ENCODE peak calls at places on chromosomes 6 and 20, in four cellular contexts. A, H, Z and I are unnamed samples.

GRCh38 chr6:16345449-16346330 is 107.3 kb downstream of the GMPR start:
- DNase-seq in Z (peak), A (no peak), H (no peak), I (peak)

GRCh38 chr20:18225652-18226051 is 62.7 kb upstream of the ZNF133 start:
- DNase-seq in A (no peak), Z (no peak), H (no peak), I (no peak)

GRCh38 chr6:126698732-126699240 is 358.9 kb downstream of the CENPW start:
- DNase-seq in Z (no peak), H (no peak), A (no peak), I (peak)

GRCh38 chr6:19690676-19691075 is 146.5 kb upstream of the ID4 start:
- DNase-seq in H (no peak), A (no peak), Z (no peak), I (peak)

GRCh38 chr6:24981385-24981758 is 45.6 kb upstream of the RIPOR2 start:
- DNase-seq in A (peak), Z (peak), H (peak), I (peak)

GRCh38 chr20:24863356-24863755 is 85.7 kb upstream of the CST7 start:
- DNase-seq in A (no peak), Z (peak), H (no peak), I (no peak)

GRCh38 chr20:62361799-62362589 is 5.1 kb downstream of the LAMA5 start:
- DNase-seq in A (peak), H (peak), Z (no peak), I (peak)

GRCh38 chr6:56478202-56478601 is 164.5 kb downstream of the DST start:
- DNase-seq in H (no peak), A (no peak), Z (no peak), I (no peak)

GRCh38 chr20:40705413-40705812 is 16.4 kb upstream of the MAFB start:
- DNase-seq in A (no peak), H (no peak), Z (no peak), I (no peak)

GRCh38 chr6:38996676-38997075 is 51.9 kb upstream of the GLP1R start:
- DNase-seq in H (no peak), Z (no peak), A (no peak), I (no peak)

GRCh38 chr6:146803601-146804000 is 204.8 kb downstream of the ADGB start:
- DNase-seq in A (no peak), H (no peak), Z (no peak), I (no peak)

GRCh38 chr20:61776491-61776890 is 289.2 kb downstream of the TAF4 start:
- DNase-seq in Z (no peak), A (no peak), H (no peak), I (no peak)

GRCh38 chr6:29975561-29975907 is 33.2 kb downstream of the HLA-A start:
- DNase-seq in Z (no peak), H (no peak), A (no peak), I (no peak)

GRCh38 chr20:61191096-61191495 is 61.0 kb upstream of the CDH4 start:
- DNase-seq in H (peak), A (no peak), Z (no peak), I (no peak)

GRCh38 chr20:8953300-8953699 is 115.6 kb upstream of the PLCB4 start:
- DNase-seq in Z (no peak), A (no peak), H (peak), I (peak)

GRCh38 chr20:8946036-8946926 is 122.6 kb upstream of the PLCB4 start:
- DNase-seq in Z (no peak), H (no peak), A (no peak), I (no peak)

DNA sequence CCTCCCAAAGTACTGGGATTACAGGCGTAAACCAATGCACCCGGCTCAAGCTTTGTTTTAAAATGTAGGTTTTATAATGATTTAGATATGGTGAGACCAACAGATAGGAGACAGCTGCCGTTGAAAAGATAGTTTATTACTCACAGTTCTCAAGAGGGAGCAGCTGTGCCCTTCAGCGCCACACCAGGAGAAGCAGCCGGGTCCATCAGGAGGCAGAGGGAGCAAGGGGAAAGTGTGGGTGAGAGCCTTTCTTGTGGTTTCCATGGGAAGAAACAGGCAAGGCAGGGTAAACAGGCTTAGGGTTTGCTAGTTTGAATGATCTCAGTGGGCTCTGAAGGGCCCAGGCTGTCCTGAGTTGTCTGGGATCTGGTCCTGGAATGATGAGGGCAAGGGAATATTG is 117.8 kb upstream of the PLCB4 start:
- DNase-seq in Z (no peak), A (no peak), H (no peak), I (no peak)
- H4K5ac ChIP-seq in Z (no peak), A (no peak), H (no peak), I (no peak)

GRCh38 chr6:5930968-5931367 is 75.8 kb downstream of the NRN1 start:
- DNase-seq in Z (no peak), A (no peak), H (no peak), I (no peak)
- H3K18ac ChIP-seq in Z (no peak), A (no peak), H (no peak), I (no peak)

DNA sequence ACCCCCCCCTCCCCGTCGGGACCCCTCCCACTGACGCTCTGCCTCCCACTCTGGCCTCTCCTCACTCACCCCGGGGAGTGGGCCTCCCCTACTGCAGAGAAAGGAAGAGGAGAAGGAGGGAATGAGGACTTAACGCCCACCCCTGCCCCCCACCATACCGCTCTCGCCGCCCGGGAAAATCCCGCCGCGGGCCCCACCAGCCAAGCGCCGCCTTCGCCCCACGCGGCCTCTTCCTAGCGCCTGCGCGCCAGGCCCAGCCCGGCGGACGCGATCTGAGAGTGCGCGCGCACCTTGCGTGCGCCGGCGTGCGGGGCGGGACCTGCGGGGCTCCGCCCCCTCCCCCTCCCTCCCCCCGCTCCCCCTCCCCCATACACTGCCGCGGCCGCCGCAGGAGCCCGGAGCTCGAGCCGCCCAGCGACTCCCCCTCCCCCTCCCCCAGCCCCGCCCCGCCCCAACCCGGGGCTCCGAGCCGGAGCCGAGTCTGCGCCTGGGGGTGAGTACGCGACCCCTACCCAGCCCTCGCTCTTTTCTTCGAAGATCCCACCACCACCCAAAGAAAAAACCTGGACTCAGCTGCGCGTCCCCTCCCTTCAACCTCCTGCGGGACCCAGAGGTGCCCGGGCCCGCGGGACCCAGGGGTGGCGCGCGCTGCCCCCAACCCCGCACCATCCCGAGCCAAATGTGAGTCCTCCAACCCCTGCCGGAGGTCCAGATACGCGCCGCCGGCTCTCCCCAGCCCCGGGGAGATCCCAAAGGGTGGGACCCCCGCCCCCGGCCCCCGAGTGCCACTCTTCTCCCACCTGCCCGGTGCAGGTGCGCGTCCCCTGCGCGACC is at the start of the genes MRPL14 and TMEM63B:
- DNase-seq in Z (peak), A (peak), H (peak), I (peak)
- H4K5ac ChIP-seq in Z (peak), A (peak), H (no peak), I (no peak)

GRCh38 chr6:26240157-26240980 is 124.6 kb upstream of the BTN3A2 start:
- DNase-seq in H (peak), A (peak), Z (peak), I (peak)
- H3K18ac ChIP-seq in H (peak), A (peak), Z (peak), I (peak)

DNA sequence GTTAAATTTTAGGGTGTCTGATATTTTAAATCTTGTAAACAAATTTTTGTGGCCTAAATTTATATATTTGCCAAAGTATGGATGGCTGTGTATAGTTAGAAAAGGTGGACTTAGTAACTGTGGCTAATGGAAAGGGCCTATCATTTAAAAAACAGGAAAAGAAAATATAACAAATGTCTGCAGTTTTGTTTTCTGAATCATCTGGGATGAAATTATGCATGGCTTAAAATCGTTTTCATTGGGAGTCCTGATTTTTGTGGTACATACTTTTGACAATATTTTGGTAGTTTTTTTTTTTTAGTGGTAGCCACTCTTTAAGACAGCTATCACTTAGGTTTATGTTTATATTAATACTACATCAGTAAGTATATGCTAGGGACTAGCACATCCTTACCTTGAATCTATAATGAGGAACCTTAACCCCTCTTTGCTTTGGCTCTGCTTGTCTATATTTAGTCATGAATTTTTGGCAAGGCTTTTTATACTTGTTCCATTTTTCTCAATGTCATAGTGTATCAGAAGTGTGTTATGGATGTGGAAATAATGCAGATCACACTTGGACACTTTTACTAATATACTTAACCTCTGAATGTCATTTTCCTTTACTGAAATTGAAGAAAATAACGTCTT is 5.6 kb downstream of the ARID1B start:
- DNase-seq in Z (no peak), A (no peak), H (no peak), I (no peak)
- H4K5ac ChIP-seq in Z (no peak), A (no peak), H (no peak), I (no peak)